ENCODE peak calls at places on chromosome 11, in four cellular contexts. W, K, A and T are unnamed samples.

GRCh38 chr11:116460156-116460965 is 312.4 kb downstream of the BUD13 start:
- DNase-seq in W (no peak), K (no peak), A (no peak), T (no peak)

GRCh38 chr11:71951741-71952310 is 23.0 kb downstream of the RNF121 start:
- DNase-seq in W (no peak), K (no peak), A (no peak), T (no peak)

GRCh38 chr11:114233755-114234154 is 62.4 kb upstream of the NNMT start:
- DNase-seq in W (no peak), K (no peak), A (no peak), T (no peak)

GRCh38 chr11:120203626-120204025 is 7.2 kb upstream of the OAF start:
- DNase-seq in W (no peak), K (no peak), A (no peak), T (no peak)

GRCh38 chr11:62713343-62713742 is 5.9 kb downstream of the GNG3 start:
- DNase-seq in W (no peak), K (no peak), A (peak), T (no peak)

GRCh38 chr11:64090811-64091516 is 55.2 kb downstream of the FLRT1 start:
- DNase-seq in W (no peak), K (no peak), A (no peak), T (no peak)

GRCh38 chr11:13923716-13924650 is 38.5 kb upstream of the SPON1 start:
- DNase-seq in W (no peak), K (no peak), A (no peak), T (no peak)

GRCh38 chr11:31921066-31921465 is 109.9 kb upstream of the PAX6 start:
- DNase-seq in W (no peak), K (no peak), A (no peak), T (no peak)

GRCh38 chr11:100978942-100979341 is 150.7 kb downstream of the PGR start:
- DNase-seq in W (no peak), K (no peak), A (no peak), T (no peak)

GRCh38 chr11:19769820-19770219 is 57.2 kb downstream of the NAV2 start:
- DNase-seq in W (no peak), K (no peak), A (no peak), T (no peak)